ENCODE peak calls at places on chromosomes 7 and 10, in five cellular contexts. E, F, G, T and M are unnamed samples.

GRCh38 chr10:72009430-72010081 is 45.4 kb downstream of the CHST3 start:
- DNase-seq in E (peak; percentile 73), F (no peak), G (peak; percentile 100), T (peak; percentile 100), M (no peak)

GRCh38 chr10:44571701-44572100 is 186.8 kb upstream of the CXCL12 start:
- DNase-seq in E (no peak), F (no peak), G (no peak), T (peak; percentile 53), M (no peak)

GRCh38 chr10:127880557-127880956 is 12.2 kb downstream of the CLRN3 start:
- DNase-seq in E (no peak), F (no peak), G (no peak), T (no peak), M (no peak)

GRCh38 chr10:86155034-86155656 is 211.4 kb downstream of the GRID1 start:
- DNase-seq in E (no peak), F (no peak), G (no peak), T (no peak), M (no peak)

GRCh38 chr7:46414946-46415345 is 493.9 kb upstream of the IGFBP3 start:
- DNase-seq in E (no peak), F (no peak), G (no peak), T (no peak), M (no peak)

GRCh38 chr7:21566094-21566493 is 23.3 kb downstream of the DNAH11 start:
- DNase-seq in E (no peak), F (no peak), G (no peak), T (no peak), M (no peak)

GRCh38 chr7:111096997-111097396 is 6.1 kb downstream of the LRRN3 start:
- DNase-seq in E (no peak), F (no peak), G (no peak), T (no peak), M (no peak)

GRCh38 chr7:868189-868486 is 8.2 kb upstream of the GET4 start:
- DNase-seq in E (no peak), F (no peak), G (no peak), T (peak; percentile 51), M (no peak)

GRCh38 chr10:27741173-27742091 is 4.2 kb downstream of the MKX start:
- DNase-seq in E (peak; percentile 53), F (no peak), G (peak; percentile 65), T (no peak), M (no peak)

GRCh38 chr10:58579011-58579655 is 66.5 kb downstream of the BICC1 start:
- DNase-seq in E (no peak), F (no peak), G (no peak), T (no peak), M (no peak)

GRCh38 chr7:1949681-1950055 is 279.6 kb downstream of the ELFN1 start:
- DNase-seq in E (no peak), F (no peak), G (peak; percentile 59), T (no peak), M (no peak)